ENCODE peak calls at places on chromosome 9, in seven cellular contexts. H, Y, U, P, W, O and D are unnamed samples.
A peak's percentile ranks its signal among the peaks of the same experiment; 100 is the strongest.

GRCh38 chr9:97811534-97812246 is 41.3 kb upstream of the FOXE1 start:
- DNase-seq in W (no peak), Y (no peak), H (no peak), O (no peak), P (no peak), U (no peak), D (peak; percentile 44)

GRCh38 chr9:136850866-136851775 is 1.0 kb upstream of the MAMDC4 start:
- DNase-seq in H (no peak), P (no peak), W (no peak), U (no peak), O (no peak), Y (no peak), D (no peak)

GRCh38 chr9:85522459-85523092 is 219.2 kb downstream of the AGTPBP1 start:
- DNase-seq in O (no peak), Y (no peak), H (peak; percentile 45), U (peak; percentile 37), W (no peak), P (peak; percentile 82), D (no peak)

GRCh38 chr9:109192732-109193361 is 25.8 kb upstream of the FRRS1L start:
- DNase-seq in U (peak; percentile 37), O (no peak), Y (no peak), H (no peak), P (no peak), W (no peak), D (no peak)

GRCh38 chr9:15909297-15909696 is 356.5 kb downstream of the CCDC171 start:
- DNase-seq in H (peak; percentile 37), Y (no peak), P (no peak), O (no peak), W (no peak), U (no peak), D (no peak)

GRCh38 chr9:136103651-136104487 is 8.8 kb upstream of the NACC2 start:
- DNase-seq in O (no peak), P (no peak), U (no peak), Y (no peak), W (no peak), H (no peak), D (no peak)

GRCh38 chr9:111975709-111976108 is 79.1 kb downstream of the UGCG start:
- DNase-seq in H (no peak), P (peak; percentile 53), Y (no peak), U (peak; percentile 64), O (peak; percentile 57), W (no peak), D (peak; percentile 46)

GRCh38 chr9:104074876-104075275 is 19.2 kb upstream of the SMC2 start:
- DNase-seq in H (no peak), W (no peak), Y (no peak), U (no peak), O (no peak), P (no peak), D (no peak)

GRCh38 chr9:129310666-129311350 is 132.7 kb upstream of the IER5L start:
- DNase-seq in Y (no peak), H (peak; percentile 5), W (no peak), U (no peak), P (no peak), O (no peak), D (no peak)

GRCh38 chr9:129270903-129271431 is 92.9 kb upstream of the IER5L start:
- DNase-seq in U (no peak), O (no peak), W (no peak), P (peak; percentile 36), H (no peak), Y (no peak), D (no peak)

GRCh38 chr9:95182854-95183563 is 134.5 kb downstream of the FANCC start:
- DNase-seq in U (peak; percentile 59), W (no peak), O (no peak), P (no peak), H (no peak), Y (no peak), D (no peak)

GRCh38 chr9:121360975-121361374 is 9.1 kb downstream of the STOM start:
- DNase-seq in P (no peak), Y (no peak), U (no peak), O (no peak), W (no peak), H (no peak), D (no peak)

GRCh38 chr9:32456564-32456963 is 69.4 kb downstream of the RIGI start:
- DNase-seq in O (no peak), Y (no peak), P (no peak), W (no peak), U (no peak), H (no peak), D (no peak)

GRCh38 chr9:32449969-32450368 is 65.5 kb downstream of the ACO1 start:
- DNase-seq in W (no peak), P (no peak), H (no peak), O (no peak), Y (no peak), U (no peak), D (no peak)

GRCh38 chr9:32454280-32454679 is 69.8 kb downstream of the ACO1 start:
- DNase-seq in H (no peak), P (no peak), W (no peak), O (no peak), Y (no peak), U (no peak), D (no peak)

DNA sequence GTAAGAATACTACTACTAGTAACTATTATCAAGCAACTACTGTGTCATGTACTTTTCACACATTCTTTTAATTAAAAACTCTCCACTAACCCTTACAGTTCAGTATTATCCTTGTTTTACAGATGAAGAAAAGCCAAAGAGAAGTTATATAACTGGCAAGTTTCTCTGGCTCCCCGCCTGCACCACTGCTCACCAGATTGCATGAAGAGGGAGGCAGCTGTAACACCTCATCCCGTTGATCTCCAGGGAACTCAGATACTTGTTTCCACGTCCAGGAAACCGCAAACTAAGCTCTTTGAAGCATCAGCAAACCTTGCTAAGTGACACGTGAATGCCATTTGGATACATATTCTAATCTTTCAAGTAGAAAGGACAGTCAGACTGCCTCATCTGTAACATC is 70.3 kb downstream of the RIGI start:
- DNase-seq in W (no peak), H (no peak), O (no peak), U (no peak), P (no peak), Y (no peak), D (no peak)
- H3K36me3 ChIP-seq in W (peaks cover 11% of the 10 kb centered on the region), H (peaks cover 15% of the 10 kb centered on the region), O (peaks cover 51% of the 10 kb centered on the region), U (peaks cover 39% of the 10 kb centered on the region), P (peaks cover 8% of the 10 kb centered on the region), Y (peaks cover 97% of the 10 kb centered on the region), D (peaks cover 35% of the 10 kb centered on the region)

GRCh38 chr9:25678147-25678666 is at the start of gene TUSC1:
- DNase-seq in H (peak; percentile 83), Y (peak; percentile 1), U (peak; percentile 92), W (no peak), P (peak; percentile 94), O (peak; percentile 96), D (peak; percentile 86)
- H3K4me3 ChIP-seq in H (peak within 1 kb of the TSS; percentile 86), Y (peak within 1 kb of the TSS; percentile 92), U (peak within 1 kb of the TSS; percentile 33), W (peak within 1 kb of the TSS; percentile 50), P (peak within 1 kb of the TSS; percentile 54), O (peak within 1 kb of the TSS; percentile 70), D (peak within 1 kb of the TSS; percentile 89)

GRCh38 chr9:89372230-89372816 is 54.0 kb downstream of the SECISBP2 start:
- DNase-seq in H (no peak), P (no peak), O (no peak), W (no peak), U (no peak), Y (no peak), D (no peak)
- H3K36me3 ChIP-seq in H (no peaks in the 10 kb centered on the region), P (peaks cover 5% of the 10 kb centered on the region), O (no peaks in the 10 kb centered on the region), W (no peaks in the 10 kb centered on the region), U (peaks cover 3% of the 10 kb centered on the region), Y (peaks cover 13% of the 10 kb centered on the region), D (no peaks in the 10 kb centered on the region)

DNA sequence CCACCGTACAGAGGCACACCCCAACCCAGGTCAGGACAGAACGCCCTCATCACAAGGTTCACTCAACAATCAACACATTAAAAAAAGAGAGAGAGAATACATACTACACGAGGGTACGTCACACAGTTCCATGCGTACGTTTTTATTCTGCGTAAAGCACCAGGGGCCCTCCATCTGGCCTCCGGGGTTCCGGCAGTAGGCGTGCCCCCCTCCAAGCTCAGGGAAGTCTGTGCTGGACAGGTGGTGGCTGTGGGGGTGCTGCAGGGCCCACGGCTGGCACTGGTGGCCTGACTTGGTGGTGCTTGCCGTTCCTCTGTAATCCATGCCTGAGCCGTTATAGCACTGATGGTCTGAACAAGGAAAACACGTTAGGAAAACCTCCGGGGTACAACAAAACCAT is 219.2 kb downstream of the ROR2 start:
- DNase-seq in U (no peak), P (no peak), W (no peak), O (peak; percentile 18), Y (no peak), H (no peak), D (no peak)
- H3K4me3 ChIP-seq in U (no peak overlapping the region), P (no peak overlapping the region), W (no peak overlapping the region), O (no peak overlapping the region), Y (no peak overlapping the region), H (no peak overlapping the region), D (no peak overlapping the region)

GRCh38 chr9:20390400-20390799 is 231.9 kb downstream of the MLLT3 start:
- DNase-seq in P (no peak), W (no peak), O (no peak), Y (no peak), U (no peak), H (no peak), D (no peak)

GRCh38 chr9:20382460-20383071 is 239.7 kb downstream of the MLLT3 start:
- DNase-seq in H (no peak), W (no peak), P (no peak), Y (no peak), U (no peak), O (no peak), D (no peak)

GRCh38 chr9:20391208-20391607 is 231.1 kb downstream of the MLLT3 start:
- DNase-seq in W (no peak), U (no peak), O (no peak), Y (no peak), P (no peak), H (no peak), D (no peak)

GRCh38 chr9:20384642-20385041 is 237.7 kb downstream of the MLLT3 start:
- DNase-seq in Y (no peak), P (no peak), H (no peak), U (no peak), W (no peak), O (no peak), D (no peak)

DNA sequence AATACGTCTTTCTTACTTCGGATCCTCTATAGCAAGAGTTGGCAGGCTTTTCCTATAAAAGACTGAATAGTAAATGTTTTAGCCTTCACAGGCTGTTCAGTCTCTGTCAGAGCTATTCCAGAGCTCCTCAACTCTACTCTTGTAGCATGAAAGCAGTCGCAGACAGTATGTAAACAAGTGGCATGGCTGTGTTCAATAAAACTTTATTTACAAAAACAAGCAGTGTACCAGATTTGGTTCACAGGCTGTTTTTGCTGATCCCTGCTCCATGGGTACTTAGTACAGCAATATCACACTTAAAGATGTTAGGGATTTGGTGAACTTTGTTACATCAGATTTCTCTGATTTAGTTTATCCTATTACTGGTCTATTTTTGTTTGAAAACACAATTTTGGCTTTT is 235.2 kb downstream of the MLLT3 start:
- DNase-seq in H (no peak), W (no peak), Y (no peak), O (no peak), U (no peak), P (no peak), D (no peak)
- H3K36me3 ChIP-seq in H (no peaks in the 10 kb centered on the region), W (no peaks in the 10 kb centered on the region), Y (no peaks in the 10 kb centered on the region), O (no peaks in the 10 kb centered on the region), U (no peaks in the 10 kb centered on the region), P (no peaks in the 10 kb centered on the region), D (no peaks in the 10 kb centered on the region)